ENCODE peak calls at places on chromosomes 13 and 19, in nine cellular contexts. One of them, this sample, is unnamed.

GRCh38 chr19:8149261-8150094 is at the start of gene FBN3:
- DNase-seq in neural crest cell: no peak
- DNase-seq in foreskin keratinocyte: no peak
- DNase-seq in progenitor cell of endocrine pancreas: peak
- DNase-seq in activated naive CD4-positive, alpha-beta T cell treated with anti-CD3 and anti-CD28 coated beads, Interleukin-2, amount 50 U/mL, for 72 hours: no peak
- DNase-seq in NCI-H748 treated with DMSO at 0.1 percent for 48 hours: no peak
- DNase-seq in MV-4-11: no peak
- DNase-seq in GM12864: no peak
- DNase-seq in SW480: no peak
- DNase-seq in this sample: peak

GRCh38 chr19:18156841-18157464 is 4.0 kb downstream of the PIK3R2 start:
- DNase-seq in neural crest cell: no peak
- DNase-seq in foreskin keratinocyte: peak
- DNase-seq in progenitor cell of endocrine pancreas: no peak
- DNase-seq in activated naive CD4-positive, alpha-beta T cell treated with anti-CD3 and anti-CD28 coated beads, Interleukin-2, amount 50 U/mL, for 72 hours: no peak
- DNase-seq in NCI-H748 treated with DMSO at 0.1 percent for 48 hours: no peak
- DNase-seq in MV-4-11: no peak
- DNase-seq in GM12864: no peak
- DNase-seq in SW480: no peak
- DNase-seq in this sample: peak

GRCh38 chr19:35715981-35716734 is 1.6 kb upstream of the KMT2B start:
- DNase-seq in neural crest cell: no peak
- DNase-seq in foreskin keratinocyte: no peak
- DNase-seq in progenitor cell of endocrine pancreas: peak
- DNase-seq in activated naive CD4-positive, alpha-beta T cell treated with anti-CD3 and anti-CD28 coated beads, Interleukin-2, amount 50 U/mL, for 72 hours: no peak
- DNase-seq in NCI-H748 treated with DMSO at 0.1 percent for 48 hours: peak
- DNase-seq in MV-4-11: no peak
- DNase-seq in GM12864: no peak
- DNase-seq in SW480: peak
- DNase-seq in this sample: peak

GRCh38 chr19:679418-680286 is 3.5 kb downstream of the FSTL3 start:
- DNase-seq in neural crest cell: peak
- DNase-seq in foreskin keratinocyte: peak
- DNase-seq in progenitor cell of endocrine pancreas: no peak
- DNase-seq in activated naive CD4-positive, alpha-beta T cell treated with anti-CD3 and anti-CD28 coated beads, Interleukin-2, amount 50 U/mL, for 72 hours: peak
- DNase-seq in NCI-H748 treated with DMSO at 0.1 percent for 48 hours: no peak
- DNase-seq in MV-4-11: peak
- DNase-seq in GM12864: no peak
- DNase-seq in SW480: no peak
- DNase-seq in this sample: no peak

GRCh38 chr19:29505034-29505824 is 20.6 kb upstream of the VSTM2B start:
- DNase-seq in neural crest cell: no peak
- DNase-seq in foreskin keratinocyte: no peak
- DNase-seq in progenitor cell of endocrine pancreas: no peak
- DNase-seq in activated naive CD4-positive, alpha-beta T cell treated with anti-CD3 and anti-CD28 coated beads, Interleukin-2, amount 50 U/mL, for 72 hours: no peak
- DNase-seq in NCI-H748 treated with DMSO at 0.1 percent for 48 hours: no peak
- DNase-seq in MV-4-11: no peak
- DNase-seq in GM12864: no peak
- DNase-seq in SW480: no peak
- DNase-seq in this sample: no peak

GRCh38 chr13:107457686-107458085 is 757.6 kb downstream of the LIG4 start:
- DNase-seq in neural crest cell: no peak
- DNase-seq in foreskin keratinocyte: no peak
- DNase-seq in progenitor cell of endocrine pancreas: no peak
- DNase-seq in activated naive CD4-positive, alpha-beta T cell treated with anti-CD3 and anti-CD28 coated beads, Interleukin-2, amount 50 U/mL, for 72 hours: no peak
- DNase-seq in NCI-H748 treated with DMSO at 0.1 percent for 48 hours: peak
- DNase-seq in MV-4-11: no peak
- DNase-seq in GM12864: no peak
- DNase-seq in SW480: no peak
- DNase-seq in this sample: no peak

GRCh38 chr13:110491869-110492268 is 69.7 kb downstream of the RAB20 start:
- DNase-seq in neural crest cell: no peak
- DNase-seq in foreskin keratinocyte: no peak
- DNase-seq in progenitor cell of endocrine pancreas: no peak
- DNase-seq in activated naive CD4-positive, alpha-beta T cell treated with anti-CD3 and anti-CD28 coated beads, Interleukin-2, amount 50 U/mL, for 72 hours: no peak
- DNase-seq in NCI-H748 treated with DMSO at 0.1 percent for 48 hours: no peak
- DNase-seq in MV-4-11: no peak
- DNase-seq in GM12864: no peak
- DNase-seq in SW480: no peak
- DNase-seq in this sample: no peak

GRCh38 chr19:57642396-57643046 is 9.6 kb downstream of the ZNF211 start:
- DNase-seq in neural crest cell: no peak
- DNase-seq in foreskin keratinocyte: peak
- DNase-seq in progenitor cell of endocrine pancreas: no peak
- DNase-seq in activated naive CD4-positive, alpha-beta T cell treated with anti-CD3 and anti-CD28 coated beads, Interleukin-2, amount 50 U/mL, for 72 hours: no peak
- DNase-seq in NCI-H748 treated with DMSO at 0.1 percent for 48 hours: no peak
- DNase-seq in MV-4-11: no peak
- DNase-seq in GM12864: no peak
- DNase-seq in SW480: no peak
- DNase-seq in this sample: no peak

GRCh38 chr13:44238011-44238421 is 135.6 kb upstream of the SERP2 start:
- DNase-seq in neural crest cell: no peak
- DNase-seq in foreskin keratinocyte: peak
- DNase-seq in progenitor cell of endocrine pancreas: no peak
- DNase-seq in activated naive CD4-positive, alpha-beta T cell treated with anti-CD3 and anti-CD28 coated beads, Interleukin-2, amount 50 U/mL, for 72 hours: no peak
- DNase-seq in NCI-H748 treated with DMSO at 0.1 percent for 48 hours: peak
- DNase-seq in MV-4-11: no peak
- DNase-seq in GM12864: no peak
- DNase-seq in SW480: no peak
- DNase-seq in this sample: no peak

GRCh38 chr19:16330368-16330801 is 5.8 kb downstream of the KLF2 start:
- DNase-seq in neural crest cell: no peak
- DNase-seq in foreskin keratinocyte: peak
- DNase-seq in progenitor cell of endocrine pancreas: no peak
- DNase-seq in activated naive CD4-positive, alpha-beta T cell treated with anti-CD3 and anti-CD28 coated beads, Interleukin-2, amount 50 U/mL, for 72 hours: peak
- DNase-seq in NCI-H748 treated with DMSO at 0.1 percent for 48 hours: no peak
- DNase-seq in MV-4-11: peak
- DNase-seq in GM12864: peak
- DNase-seq in SW480: peak
- DNase-seq in this sample: no peak

GRCh38 chr13:30881931-30882899 is 23.9 kb upstream of the MEDAG start:
- DNase-seq in neural crest cell: no peak
- DNase-seq in foreskin keratinocyte: no peak
- DNase-seq in progenitor cell of endocrine pancreas: no peak
- DNase-seq in activated naive CD4-positive, alpha-beta T cell treated with anti-CD3 and anti-CD28 coated beads, Interleukin-2, amount 50 U/mL, for 72 hours: no peak
- DNase-seq in NCI-H748 treated with DMSO at 0.1 percent for 48 hours: no peak
- DNase-seq in MV-4-11: no peak
- DNase-seq in GM12864: no peak
- DNase-seq in SW480: no peak
- DNase-seq in this sample: no peak

GRCh38 chr13:75635101-75635620 is 969 bp upstream of the LMO7 start:
- DNase-seq in neural crest cell: no peak
- DNase-seq in foreskin keratinocyte: no peak
- DNase-seq in progenitor cell of endocrine pancreas: no peak
- DNase-seq in activated naive CD4-positive, alpha-beta T cell treated with anti-CD3 and anti-CD28 coated beads, Interleukin-2, amount 50 U/mL, for 72 hours: no peak
- DNase-seq in NCI-H748 treated with DMSO at 0.1 percent for 48 hours: no peak
- DNase-seq in MV-4-11: no peak
- DNase-seq in GM12864: no peak
- DNase-seq in SW480: peak
- DNase-seq in this sample: peak

GRCh38 chr19:33685541-33685940 is 63.8 kb downstream of the CHST8 start:
- DNase-seq in neural crest cell: no peak
- DNase-seq in foreskin keratinocyte: no peak
- DNase-seq in progenitor cell of endocrine pancreas: no peak
- DNase-seq in activated naive CD4-positive, alpha-beta T cell treated with anti-CD3 and anti-CD28 coated beads, Interleukin-2, amount 50 U/mL, for 72 hours: peak
- DNase-seq in NCI-H748 treated with DMSO at 0.1 percent for 48 hours: no peak
- DNase-seq in MV-4-11: no peak
- DNase-seq in GM12864: no peak
- DNase-seq in SW480: no peak
- DNase-seq in this sample: no peak

GRCh38 chr13:30164141-30164540 is 143.2 kb downstream of the KATNAL1 start:
- DNase-seq in neural crest cell: no peak
- DNase-seq in foreskin keratinocyte: no peak
- DNase-seq in progenitor cell of endocrine pancreas: no peak
- DNase-seq in activated naive CD4-positive, alpha-beta T cell treated with anti-CD3 and anti-CD28 coated beads, Interleukin-2, amount 50 U/mL, for 72 hours: no peak
- DNase-seq in NCI-H748 treated with DMSO at 0.1 percent for 48 hours: no peak
- DNase-seq in MV-4-11: no peak
- DNase-seq in GM12864: no peak
- DNase-seq in SW480: no peak
- DNase-seq in this sample: no peak

This sample was measured in HEK293T.